ENCODE peak calls at places on chromosomes 5 and 9, in seven cellular contexts. One of them, this sample, is unnamed.

GRCh38 chr5:120988970-120989369 is 524.9 kb downstream of the PRR16 start:
- DNase-seq in omental fat pad: no peak
- DNase-seq in astrocyte of the spinal cord: no peak
- DNase-seq in AG04449: no peak
- DNase-seq in fibroblast of pulmonary artery: no peak
- DNase-seq in Calu3: no peak
- DNase-seq in H9: no peak
- DNase-seq in this sample: no peak

GRCh38 chr9:77997611-77998349 is 33.8 kb downstream of the GNAQ start:
- DNase-seq in Calu3: no peak
- DNase-seq in astrocyte of the spinal cord: no peak
- DNase-seq in fibroblast of pulmonary artery: no peak
- DNase-seq in omental fat pad: no peak
- DNase-seq in H9: no peak
- DNase-seq in AG04449: no peak
- DNase-seq in this sample: no peak

GRCh38 chr9:88991066-88992030 is at the start of gene S1PR3:
- DNase-seq in omental fat pad: no peak
- DNase-seq in fibroblast of pulmonary artery: no peak
- DNase-seq in Calu3: peak; percentile 15
- DNase-seq in H9: peak; percentile 82
- DNase-seq in astrocyte of the spinal cord: peak; percentile 46
- DNase-seq in AG04449: no peak
- DNase-seq in this sample: peak; percentile 54

GRCh38 chr5:9115093-9115492 is 430.8 kb downstream of the SEMA5A start:
- DNase-seq in H9: no peak
- DNase-seq in astrocyte of the spinal cord: no peak
- DNase-seq in fibroblast of pulmonary artery: no peak
- DNase-seq in Calu3: no peak
- DNase-seq in AG04449: no peak
- DNase-seq in omental fat pad: no peak
- DNase-seq in this sample: no peak

GRCh38 chr5:2353871-2354440 is 397.5 kb downstream of the IRX2 start:
- DNase-seq in AG04449: no peak
- DNase-seq in omental fat pad: no peak
- DNase-seq in H9: no peak
- DNase-seq in Calu3: no peak
- DNase-seq in fibroblast of pulmonary artery: no peak
- DNase-seq in astrocyte of the spinal cord: no peak
- DNase-seq in this sample: no peak

GRCh38 chr5:96633820-96634219 is 28.4 kb upstream of the CAST start:
- DNase-seq in Calu3: no peak
- DNase-seq in fibroblast of pulmonary artery: no peak
- DNase-seq in H9: no peak
- DNase-seq in astrocyte of the spinal cord: no peak
- DNase-seq in AG04449: no peak
- DNase-seq in omental fat pad: no peak
- DNase-seq in this sample: peak; percentile 51

GRCh38 chr5:146185161-146185560 is 2.7 kb upstream of the LARS1 start:
- DNase-seq in fibroblast of pulmonary artery: no peak
- DNase-seq in astrocyte of the spinal cord: no peak
- DNase-seq in AG04449: no peak
- DNase-seq in Calu3: no peak
- DNase-seq in H9: no peak
- DNase-seq in omental fat pad: no peak
- DNase-seq in this sample: no peak

GRCh38 chr5:103397996-103398581 is 139.5 kb downstream of the MACIR start:
- DNase-seq in H9: no peak
- DNase-seq in omental fat pad: no peak
- DNase-seq in AG04449: no peak
- DNase-seq in fibroblast of pulmonary artery: no peak
- DNase-seq in astrocyte of the spinal cord: no peak
- DNase-seq in Calu3: no peak
- DNase-seq in this sample: no peak

GRCh38 chr9:87431831-87432230 is 65.8 kb upstream of the DAPK1 start:
- DNase-seq in Calu3: no peak
- DNase-seq in astrocyte of the spinal cord: no peak
- DNase-seq in omental fat pad: no peak
- DNase-seq in AG04449: no peak
- DNase-seq in fibroblast of pulmonary artery: no peak
- DNase-seq in H9: no peak
- DNase-seq in this sample: peak; percentile 69

GRCh38 chr9:6904366-6904765 is 146.6 kb downstream of the KDM4C start:
- DNase-seq in Calu3: no peak
- DNase-seq in H9: no peak
- DNase-seq in astrocyte of the spinal cord: no peak
- DNase-seq in AG04449: no peak
- DNase-seq in fibroblast of pulmonary artery: no peak
- DNase-seq in omental fat pad: no peak
- DNase-seq in this sample: no peak

GRCh38 chr9:120610975-120611689 is 31.2 kb upstream of the CDK5RAP2 start:
- DNase-seq in fibroblast of pulmonary artery: peak; percentile 13
- DNase-seq in Calu3: no peak
- DNase-seq in AG04449: no peak
- DNase-seq in omental fat pad: no peak
- DNase-seq in astrocyte of the spinal cord: no peak
- DNase-seq in H9: no peak
- DNase-seq in this sample: no peak

GRCh38 chr9:137297060-137297664 is 4.9 kb downstream of the NRARP start:
- DNase-seq in AG04449: no peak
- DNase-seq in astrocyte of the spinal cord: no peak
- DNase-seq in fibroblast of pulmonary artery: no peak
- DNase-seq in Calu3: no peak
- DNase-seq in omental fat pad: no peak
- DNase-seq in H9: peak; percentile 30
- DNase-seq in this sample: no peak

GRCh38 chr9:137294091-137294683 is 7.9 kb downstream of the NRARP start:
- DNase-seq in omental fat pad: no peak
- DNase-seq in Calu3: peak; percentile 82
- DNase-seq in H9: peak; percentile 70
- DNase-seq in AG04449: no peak
- DNase-seq in fibroblast of pulmonary artery: peak; percentile 70
- DNase-seq in astrocyte of the spinal cord: peak; percentile 40
- DNase-seq in this sample: peak; percentile 63

GRCh38 chr9:137294684-137295312 is 7.3 kb downstream of the NRARP start:
- DNase-seq in omental fat pad: no peak
- DNase-seq in Calu3: no peak
- DNase-seq in fibroblast of pulmonary artery: peak; percentile 58
- DNase-seq in AG04449: no peak
- DNase-seq in astrocyte of the spinal cord: peak; percentile 35
- DNase-seq in H9: peak; percentile 71
- DNase-seq in this sample: peak; percentile 33

GRCh38 chr9:137296214-137297059 is 5.6 kb downstream of the NRARP start:
- DNase-seq in omental fat pad: no peak
- DNase-seq in AG04449: no peak
- DNase-seq in fibroblast of pulmonary artery: peak; percentile 91
- DNase-seq in H9: peak; percentile 45
- DNase-seq in astrocyte of the spinal cord: peak; percentile 56
- DNase-seq in Calu3: peak; percentile 52
- DNase-seq in this sample: peak; percentile 48

GRCh38 chr9:137295313-137296213 is 6.5 kb downstream of the NRARP start:
- DNase-seq in omental fat pad: no peak
- DNase-seq in AG04449: no peak
- DNase-seq in H9: peak; percentile 66
- DNase-seq in astrocyte of the spinal cord: no peak
- DNase-seq in fibroblast of pulmonary artery: peak; percentile 26
- DNase-seq in Calu3: peak; percentile 71
- DNase-seq in this sample: no peak
- TF ChIP-seq CTCF in omental fat pad: peak; percentile 23
- TF ChIP-seq CTCF in AG04449: peak; percentile 47
- TF ChIP-seq CTCF in H9: peak; percentile 58
- TF ChIP-seq CTCF in astrocyte of the spinal cord: peak; percentile 45
- TF ChIP-seq CTCF in fibroblast of pulmonary artery: no peak
- TF ChIP-seq CTCF in Calu3: peak; percentile 20
- TF ChIP-seq CTCF in this sample: no peak

GRCh38 chr5:77074745-77075144 is 12.3 kb downstream of the ZBED3 start:
- DNase-seq in Calu3: no peak
- DNase-seq in H9: no peak
- DNase-seq in astrocyte of the spinal cord: no peak
- DNase-seq in AG04449: no peak
- DNase-seq in omental fat pad: no peak
- DNase-seq in fibroblast of pulmonary artery: no peak
- DNase-seq in this sample: no peak

GRCh38 chr5:77080905-77081304 is 6.2 kb downstream of the ZBED3 start:
- DNase-seq in AG04449: no peak
- DNase-seq in H9: no peak
- DNase-seq in astrocyte of the spinal cord: no peak
- DNase-seq in fibroblast of pulmonary artery: no peak
- DNase-seq in Calu3: no peak
- DNase-seq in omental fat pad: no peak
- DNase-seq in this sample: no peak

GRCh38 chr5:77073667-77074066 is 13.4 kb downstream of the ZBED3 start:
- DNase-seq in Calu3: no peak
- DNase-seq in astrocyte of the spinal cord: peak; percentile 7
- DNase-seq in H9: no peak
- DNase-seq in AG04449: no peak
- DNase-seq in fibroblast of pulmonary artery: peak; percentile 18
- DNase-seq in omental fat pad: no peak
- DNase-seq in this sample: no peak

GRCh38 chr5:77077821-77078176 is 9.3 kb downstream of the ZBED3 start:
- DNase-seq in Calu3: no peak
- DNase-seq in AG04449: no peak
- DNase-seq in fibroblast of pulmonary artery: no peak
- DNase-seq in H9: no peak
- DNase-seq in astrocyte of the spinal cord: no peak
- DNase-seq in omental fat pad: no peak
- DNase-seq in this sample: no peak

GRCh38 chr5:77076961-77077820 is 9.9 kb downstream of the ZBED3 start:
- DNase-seq in H9: peak; percentile 83
- DNase-seq in AG04449: no peak
- DNase-seq in Calu3: peak; percentile 66
- DNase-seq in omental fat pad: peak; percentile 34
- DNase-seq in astrocyte of the spinal cord: peak; percentile 60
- DNase-seq in fibroblast of pulmonary artery: peak; percentile 63
- DNase-seq in this sample: peak; percentile 60
- TF ChIP-seq CTCF in H9: peak; percentile 92
- TF ChIP-seq CTCF in AG04449: peak; percentile 72
- TF ChIP-seq CTCF in Calu3: peak; percentile 56
- TF ChIP-seq CTCF in omental fat pad: no peak
- TF ChIP-seq CTCF in astrocyte of the spinal cord: peak; percentile 63
- TF ChIP-seq CTCF in fibroblast of pulmonary artery: peak; percentile 30
- TF ChIP-seq CTCF in this sample: no peak

GRCh38 chr5:38404236-38404635 is 145.9 kb downstream of the EGFLAM start:
- DNase-seq in AG04449: no peak
- DNase-seq in astrocyte of the spinal cord: no peak
- DNase-seq in H9: no peak
- DNase-seq in Calu3: no peak
- DNase-seq in fibroblast of pulmonary artery: no peak
- DNase-seq in omental fat pad: no peak
- DNase-seq in this sample: no peak

GRCh38 chr5:38403407-38403806 is 145.0 kb downstream of the EGFLAM start:
- DNase-seq in omental fat pad: no peak
- DNase-seq in fibroblast of pulmonary artery: peak; percentile 33
- DNase-seq in astrocyte of the spinal cord: no peak
- DNase-seq in H9: no peak
- DNase-seq in Calu3: no peak
- DNase-seq in AG04449: no peak
- DNase-seq in this sample: peak; percentile 46

GRCh38 chr5:38401145-38401544 is 142.8 kb downstream of the EGFLAM start:
- DNase-seq in astrocyte of the spinal cord: no peak
- DNase-seq in Calu3: no peak
- DNase-seq in H9: no peak
- DNase-seq in fibroblast of pulmonary artery: no peak
- DNase-seq in omental fat pad: no peak
- DNase-seq in AG04449: no peak
- DNase-seq in this sample: no peak

GRCh38 chr5:38408446-38409175 is 147.8 kb downstream of the LIFR start:
- DNase-seq in astrocyte of the spinal cord: no peak
- DNase-seq in omental fat pad: no peak
- DNase-seq in fibroblast of pulmonary artery: no peak
- DNase-seq in Calu3: no peak
- DNase-seq in H9: no peak
- DNase-seq in AG04449: no peak
- DNase-seq in this sample: no peak

DNA sequence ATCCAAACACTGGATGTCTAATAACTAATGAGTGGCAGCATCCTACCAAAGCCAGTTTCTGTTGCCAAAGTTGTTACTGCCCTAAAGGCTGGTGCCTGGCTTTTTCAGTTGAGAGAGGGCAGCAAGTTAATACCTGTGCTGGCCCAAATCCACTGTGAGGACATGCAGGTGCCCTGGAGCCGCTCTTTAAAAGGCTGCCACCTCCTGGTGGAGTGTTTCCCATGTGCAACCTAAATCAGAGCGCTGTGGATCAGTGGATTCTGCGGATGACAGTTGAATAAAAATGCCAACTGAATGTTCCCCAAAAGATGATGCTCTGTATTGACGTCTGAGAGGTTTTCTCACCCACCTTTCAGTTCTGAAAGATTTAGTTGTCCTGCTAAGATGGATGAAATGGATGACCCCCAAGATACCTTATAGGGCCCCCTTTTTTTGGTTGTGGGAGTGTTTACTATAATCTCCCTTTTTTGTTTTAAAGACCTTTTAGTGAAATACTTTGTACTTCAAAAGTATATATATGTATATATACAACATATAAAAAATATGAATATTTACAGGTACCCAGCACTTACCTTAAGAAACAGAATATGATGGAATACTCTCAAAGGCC is 146.4 kb downstream of the EGFLAM start:
- DNase-seq in omental fat pad: no peak
- DNase-seq in H9: peak; percentile 69
- DNase-seq in Calu3: peak; percentile 41
- DNase-seq in astrocyte of the spinal cord: no peak
- DNase-seq in fibroblast of pulmonary artery: no peak
- DNase-seq in AG04449: no peak
- DNase-seq in this sample: no peak
- TF ChIP-seq CTCF in omental fat pad: no peak
- TF ChIP-seq CTCF in H9: peak; percentile 78
- TF ChIP-seq CTCF in Calu3: peak; percentile 27
- TF ChIP-seq CTCF in astrocyte of the spinal cord: no peak
- TF ChIP-seq CTCF in fibroblast of pulmonary artery: peak; percentile 21
- TF ChIP-seq CTCF in AG04449: no peak
- TF ChIP-seq CTCF in this sample: peak; percentile 13

DNA sequence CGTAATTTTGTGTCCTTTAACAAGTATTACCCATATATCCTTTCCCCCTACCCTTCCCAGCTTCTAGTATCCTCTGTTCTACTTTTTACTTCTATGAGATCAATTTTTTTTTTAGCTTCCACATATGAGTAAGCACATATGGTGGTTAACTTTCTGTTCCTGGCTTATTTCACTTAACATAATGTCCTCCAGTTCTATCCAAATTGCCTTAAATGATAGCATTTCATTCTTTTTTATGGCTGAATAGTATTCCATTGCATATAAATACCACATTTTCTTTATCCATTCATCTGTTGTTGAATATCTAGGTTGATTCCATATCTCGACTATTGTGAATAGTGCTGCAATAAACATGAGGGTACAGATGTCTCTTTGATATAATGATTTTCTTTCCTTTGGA is 36.4 kb downstream of the SKIC3 start:
- DNase-seq in Calu3: no peak
- DNase-seq in astrocyte of the spinal cord: no peak
- DNase-seq in AG04449: no peak
- DNase-seq in fibroblast of pulmonary artery: no peak
- DNase-seq in H9: no peak
- DNase-seq in omental fat pad: no peak
- DNase-seq in this sample: no peak
- TF ChIP-seq CTCF in Calu3: no peak
- TF ChIP-seq CTCF in astrocyte of the spinal cord: no peak
- TF ChIP-seq CTCF in AG04449: no peak
- TF ChIP-seq CTCF in fibroblast of pulmonary artery: no peak
- TF ChIP-seq CTCF in H9: no peak
- TF ChIP-seq CTCF in omental fat pad: no peak
- TF ChIP-seq CTCF in this sample: no peak

GRCh38 chr5:20601678-20602100 is 613.7 kb upstream of the CDH18 start:
- DNase-seq in AG04449: no peak
- DNase-seq in Calu3: no peak
- DNase-seq in H9: peak; percentile 90
- DNase-seq in omental fat pad: no peak
- DNase-seq in astrocyte of the spinal cord: peak; percentile 32
- DNase-seq in fibroblast of pulmonary artery: peak; percentile 59
- DNase-seq in this sample: peak; percentile 32
- TF ChIP-seq CTCF in AG04449: no peak
- TF ChIP-seq CTCF in Calu3: no peak
- TF ChIP-seq CTCF in H9: peak; percentile 68
- TF ChIP-seq CTCF in omental fat pad: no peak
- TF ChIP-seq CTCF in astrocyte of the spinal cord: no peak
- TF ChIP-seq CTCF in fibroblast of pulmonary artery: no peak
- TF ChIP-seq CTCF in this sample: no peak